ENCODE peak calls at places on chromosomes 16 and 17, in eight cellular contexts. R is endothelial cell of umbilical vein, P is mammary epithelial cell, K is fibroblast of lung, D is HCT116, H is K562, N is PC-9, Q is neural progenitor cell. W is an unnamed sample. For H3K4me1, the result is how much of the 10 kb centered on the place peaks cover.

GRCh38 chr17:66474810-66475497 is 172.5 kb downstream of the PRKCA start:
- DNase-seq in K (no peak), H (no peak), R (no peak), P (no peak), N (no peak), Q (no peak), D (no peak), W (no peak)

GRCh38 chr17:7862692-7863437 is 5.1 kb downstream of the CYB5D1 start:
- DNase-seq in N (peak), K (peak), P (no peak), Q (peak), R (peak), D (no peak), H (peak), W (no peak)

GRCh38 chr16:19717319-19717718 is 708 bp downstream of the KNOP1 start:
- DNase-seq in R (no peak), H (no peak), Q (peak), D (no peak), N (no peak), P (no peak), K (peak), W (no peak)

GRCh38 chr17:57999496-58000017 is 7.5 kb downstream of the SRSF1 start:
- DNase-seq in K (peak), H (no peak), Q (peak), R (peak), N (no peak), D (peak), P (peak), W (no peak)

GRCh38 chr16:90008708-90009145 is 10.5 kb downstream of the DBNDD1 start:
- DNase-seq in R (no peak), N (no peak), D (no peak), K (peak), Q (no peak), P (no peak), H (no peak), W (no peak)

GRCh38 chr17:81640011-81640410 is 3.0 kb downstream of the TSPAN10 start:
- DNase-seq in D (no peak), R (no peak), K (no peak), Q (no peak), P (no peak), H (no peak), N (no peak), W (no peak)

GRCh38 chr17:42194133-42194899 is at the start of gene GHDC:
- DNase-seq in H (peak), R (peak), P (peak), D (peak), N (peak), Q (peak), K (peak), W (no peak)

GRCh38 chr17:60960398-60961065 is 282.9 kb downstream of the BCAS3 start:
- DNase-seq in D (no peak), Q (no peak), R (no peak), P (no peak), H (no peak), N (peak), K (no peak), W (no peak)

GRCh38 chr17:82338858-82339633 is 5.5 kb upstream of the SECTM1 start:
- DNase-seq in H (peak), D (peak), N (peak), P (peak), R (peak), K (peak), Q (peak), W (peak)

GRCh38 chr16:81552743-81553079 is 108.1 kb downstream of the CMIP start:
- DNase-seq in R (no peak), P (no peak), N (no peak), H (no peak), D (no peak), K (no peak), Q (no peak), W (no peak)

GRCh38 chr17:40122466-40122943 is 734 bp downstream of the MSL1 start:
- DNase-seq in H (peak), N (peak), K (peak), Q (peak), P (peak), R (peak), D (no peak), W (no peak)

GRCh38 chr16:67679935-67680897 is 13.6 kb downstream of the C16orf86 start:
- DNase-seq in Q (no peak), H (no peak), N (no peak), D (no peak), P (no peak), R (no peak), K (no peak), W (no peak)

GRCh38 chr16:6265956-6266355 is 1066.7 kb upstream of the RBFOX1 start:
- DNase-seq in D (no peak), H (no peak), Q (no peak), P (no peak), N (no peak), K (peak), R (no peak), W (no peak)

GRCh38 chr16:19861069-19861468 is 23.6 kb downstream of the GPRC5B start:
- DNase-seq in K (no peak), P (no peak), D (no peak), R (no peak), N (no peak), Q (no peak), H (no peak), W (no peak)

GRCh38 chr17:79049821-79050220 is 24.8 kb upstream of the ENGASE start:
- DNase-seq in D (no peak), Q (no peak), N (no peak), H (no peak), K (no peak), P (no peak), R (no peak), W (no peak)

GRCh38 chr16:69157189-69157588 is 24.7 kb downstream of the UTP4 start:
- DNase-seq in Q (no peak), P (no peak), N (no peak), D (no peak), R (no peak), K (no peak), H (no peak), W (no peak)

GRCh38 chr17:1792495-1793446 is 30.9 kb downstream of the SERPINF1 start:
- DNase-seq in K (no peak), R (no peak), H (no peak), P (no peak), D (no peak), N (no peak), Q (no peak), W (no peak)

GRCh38 chr17:28810437-28810836 is 32.2 kb downstream of the FAM222B start:
- DNase-seq in K (no peak), H (no peak), R (no peak), Q (no peak), P (peak), D (no peak), N (no peak), W (no peak)

GRCh38 chr17:28812136-28812979 is 30.2 kb downstream of the FAM222B start:
- DNase-seq in N (peak), P (peak), Q (peak), R (peak), H (peak), D (peak), K (peak), W (peak)

GRCh38 chr17:28811594-28812135 is 30.9 kb downstream of the FAM222B start:
- DNase-seq in R (peak), P (peak), Q (peak), K (peak), D (peak), H (peak), N (peak), W (no peak)

GRCh38 chr17:28812980-28813377 is 29.6 kb downstream of the FAM222B start:
- DNase-seq in Q (no peak), D (no peak), H (no peak), N (no peak), R (peak), P (no peak), K (no peak), W (no peak)

DNA sequence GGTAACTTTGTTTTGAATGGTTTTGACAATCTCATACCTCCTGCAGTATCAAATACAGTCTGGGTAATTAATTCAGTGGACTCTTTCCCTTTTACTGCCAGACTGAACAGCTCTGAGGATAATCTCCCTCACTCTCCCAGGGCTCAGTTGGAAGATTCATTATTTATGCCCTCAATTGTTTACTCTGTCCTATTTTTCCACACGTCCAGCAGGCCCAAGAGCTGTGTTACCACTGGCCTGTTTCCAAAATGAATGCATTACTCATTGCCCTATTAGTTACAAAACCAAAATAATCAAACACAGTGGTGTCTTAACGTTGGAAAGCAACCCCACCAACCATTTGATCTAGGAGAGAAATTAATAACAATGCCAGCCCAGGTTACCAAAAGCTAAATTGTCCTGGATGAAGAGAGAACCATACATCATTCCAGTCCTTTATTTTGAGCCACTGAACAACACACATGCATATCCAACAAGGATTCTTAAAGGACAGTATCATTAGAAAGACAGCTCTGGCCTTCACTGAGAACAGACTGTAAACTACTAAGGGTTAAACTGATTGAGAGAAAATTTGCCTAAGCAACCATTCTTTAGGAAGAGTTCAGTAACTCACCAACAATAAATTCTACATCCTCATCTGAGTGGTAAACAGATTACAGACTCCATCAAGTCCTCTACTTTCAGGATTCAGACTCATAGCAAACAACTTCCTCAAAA is 34.5 kb downstream of the FAM222B start:
- DNase-seq in K (peak), H (no peak), Q (no peak), D (peak), N (peak), P (peak), R (peak), W (peak)
- H3K4me3 ChIP-seq in K (peak), H (no peak), Q (peak), D (peak), N (peak), P (peak), R (no peak), W (peak)

GRCh38 chr16:88549671-88550643 is 20.2 kb upstream of the ZC3H18 start:
- DNase-seq in N (no peak), Q (no peak), K (no peak), D (no peak), P (no peak), R (no peak), H (peak), W (no peak)

GRCh38 chr16:88553739-88554138 is 16.5 kb upstream of the ZC3H18 start:
- DNase-seq in Q (no peak), P (no peak), K (no peak), D (no peak), H (no peak), R (no peak), N (no peak), W (no peak)

GRCh38 chr16:88552815-88553214 is 17.4 kb upstream of the ZC3H18 start:
- DNase-seq in D (no peak), H (peak), P (no peak), Q (no peak), R (no peak), K (no peak), N (no peak), W (no peak)

GRCh38 chr16:88554711-88555264 is 15.4 kb upstream of the ZC3H18 start:
- DNase-seq in K (no peak), H (peak), N (no peak), R (no peak), D (no peak), P (no peak), Q (no peak), W (no peak)

GRCh38 chr16:88552166-88552565 is 18.0 kb upstream of the ZC3H18 start:
- DNase-seq in D (no peak), H (peak), R (no peak), N (no peak), Q (no peak), K (no peak), P (no peak), W (no peak)
- H3K4me1 ChIP-seq in D (under half), H (under half), R (under half), N (under half), Q (under half), K (under half), P (under half), W (under half)

DNA sequence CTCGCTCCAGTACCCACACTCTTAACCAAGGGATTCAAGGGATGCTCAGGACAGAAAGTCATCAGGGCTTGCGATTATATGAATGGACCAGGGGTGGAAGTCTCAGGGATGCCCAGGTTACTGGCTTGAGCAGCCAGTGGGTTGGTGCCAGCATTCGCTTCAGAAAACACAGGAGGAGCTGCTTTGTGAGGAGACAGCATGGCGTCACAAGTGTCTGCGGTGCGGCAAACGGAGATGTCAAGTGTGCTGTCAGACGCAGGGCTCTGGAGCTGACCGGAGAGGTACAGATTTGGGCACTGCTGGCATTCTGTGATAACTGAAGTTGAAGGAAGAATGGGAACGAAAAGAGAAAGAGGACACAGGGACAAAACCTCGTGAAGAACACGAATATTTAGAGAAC is 4.1 kb downstream of the MARCHF10 start:
- DNase-seq in K (no peak), H (no peak), R (no peak), Q (no peak), N (no peak), P (no peak), D (no peak), W (no peak)
- TF ChIP-seq EZH2 in K (no peak), H (no peak), R (no peak), Q (no peak), N (no peak), P (no peak), D (no peak), W (no peak)

DNA sequence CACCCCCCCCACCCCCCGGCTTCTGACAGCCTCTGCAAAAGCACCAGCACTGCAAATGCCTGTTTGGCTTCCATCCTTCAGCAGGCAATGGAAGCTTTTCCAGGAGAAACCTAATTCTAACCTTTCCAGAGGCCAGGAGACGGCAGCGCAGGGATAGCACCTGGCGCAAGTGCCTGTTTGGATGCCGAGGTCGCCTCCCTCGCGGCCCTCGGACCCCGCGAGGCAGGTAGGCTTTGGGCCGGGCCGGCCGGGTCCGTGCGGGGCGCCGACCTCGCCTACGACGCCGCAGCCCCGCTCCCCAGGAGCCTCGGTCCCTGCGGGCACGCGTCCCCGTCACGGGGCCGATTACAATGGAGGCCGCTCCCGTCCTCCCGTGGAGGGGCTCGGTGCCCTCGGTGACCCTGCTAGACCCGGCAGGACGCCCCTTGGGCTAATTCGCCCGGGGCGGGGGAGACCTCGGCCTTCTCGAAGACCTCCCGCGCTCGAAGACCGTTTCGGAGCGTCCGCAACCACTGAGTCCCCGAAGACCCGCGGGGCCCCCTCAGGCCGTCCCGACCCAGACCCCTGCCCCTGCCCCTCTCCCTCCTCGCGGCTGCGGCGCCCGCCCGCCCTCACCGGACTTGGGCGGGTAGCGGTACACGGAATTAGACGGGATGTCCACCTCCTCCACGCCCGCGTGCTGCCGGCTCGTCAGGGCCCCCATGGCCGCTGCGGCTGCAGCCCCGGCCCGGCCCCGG is 587 bp downstream of the RNF157 start:
- DNase-seq in P (no peak), K (no peak), D (no peak), N (no peak), Q (peak), H (peak), R (no peak), W (no peak)
- H3K4me3 ChIP-seq in P (peak), K (no peak), D (no peak), N (no peak), Q (peak), H (peak), R (no peak), W (no peak)

GRCh38 chr17:77898521-77899434 is 59.7 kb upstream of the TNRC6C start:
- DNase-seq in K (no peak), D (no peak), R (no peak), N (no peak), H (no peak), P (no peak), Q (peak), W (no peak)
- H3K4me1 ChIP-seq in K (under half), D (under half), R (under half), N (under half), H (under half), P (under half), Q (under half), W (under half)

DNA sequence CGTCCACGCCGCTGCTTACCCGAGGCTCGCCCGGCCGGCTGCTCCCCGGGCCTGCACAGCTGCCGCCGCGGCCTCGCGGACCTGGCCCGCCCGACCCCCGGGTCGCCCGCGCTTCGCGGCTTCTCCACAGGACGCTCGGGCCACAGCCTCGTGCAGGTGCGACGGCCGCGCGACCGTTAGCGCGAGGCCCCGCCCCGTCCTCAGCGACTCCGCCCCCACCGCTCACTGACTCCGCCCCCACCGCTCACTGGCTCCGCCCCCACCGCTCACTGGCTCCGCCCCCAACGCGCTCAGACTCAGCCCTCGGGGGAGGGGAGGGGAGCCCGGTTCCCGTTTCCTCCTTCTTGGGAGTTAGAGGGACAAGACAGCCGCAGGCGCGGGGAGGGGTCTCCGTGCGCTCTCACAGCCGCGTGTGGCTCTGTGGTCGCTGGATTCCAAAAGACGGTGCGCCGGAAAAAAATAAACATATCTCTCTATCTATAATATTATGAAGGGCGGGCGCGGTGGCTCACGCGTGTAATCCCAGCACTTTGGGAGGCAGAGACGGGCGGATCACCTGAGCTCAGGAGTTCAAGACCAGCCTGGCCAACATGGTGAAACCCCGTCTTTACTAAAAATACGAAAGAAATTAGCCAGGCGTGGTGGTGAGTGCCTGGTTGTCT is at the start of gene MEIOB:
- DNase-seq in D (no peak), K (no peak), H (peak), N (peak), P (no peak), Q (peak), R (peak), W (no peak)
- TF ChIP-seq EZH2 in D (no peak), K (no peak), H (no peak), N (no peak), P (no peak), Q (peak), R (no peak), W (no peak)

GRCh38 chr17:76498886-76499667 is 2.1 kb downstream of the RHBDF2 start:
- DNase-seq in Q (no peak), K (no peak), N (peak), D (no peak), H (no peak), P (peak), R (no peak), W (no peak)

GRCh38 chr17:76496464-76496863 is 4.8 kb downstream of the RHBDF2 start:
- DNase-seq in N (no peak), P (no peak), H (no peak), K (no peak), D (no peak), R (no peak), Q (no peak), W (no peak)

GRCh38 chr17:76500074-76500744 is 1.0 kb downstream of the RHBDF2 start:
- DNase-seq in D (no peak), Q (peak), K (no peak), R (no peak), H (peak), N (peak), P (peak), W (no peak)

GRCh38 chr17:76497699-76497978 is 3.6 kb downstream of the RHBDF2 start:
- DNase-seq in P (no peak), Q (no peak), H (no peak), D (no peak), K (no peak), R (no peak), N (no peak), W (no peak)

DNA sequence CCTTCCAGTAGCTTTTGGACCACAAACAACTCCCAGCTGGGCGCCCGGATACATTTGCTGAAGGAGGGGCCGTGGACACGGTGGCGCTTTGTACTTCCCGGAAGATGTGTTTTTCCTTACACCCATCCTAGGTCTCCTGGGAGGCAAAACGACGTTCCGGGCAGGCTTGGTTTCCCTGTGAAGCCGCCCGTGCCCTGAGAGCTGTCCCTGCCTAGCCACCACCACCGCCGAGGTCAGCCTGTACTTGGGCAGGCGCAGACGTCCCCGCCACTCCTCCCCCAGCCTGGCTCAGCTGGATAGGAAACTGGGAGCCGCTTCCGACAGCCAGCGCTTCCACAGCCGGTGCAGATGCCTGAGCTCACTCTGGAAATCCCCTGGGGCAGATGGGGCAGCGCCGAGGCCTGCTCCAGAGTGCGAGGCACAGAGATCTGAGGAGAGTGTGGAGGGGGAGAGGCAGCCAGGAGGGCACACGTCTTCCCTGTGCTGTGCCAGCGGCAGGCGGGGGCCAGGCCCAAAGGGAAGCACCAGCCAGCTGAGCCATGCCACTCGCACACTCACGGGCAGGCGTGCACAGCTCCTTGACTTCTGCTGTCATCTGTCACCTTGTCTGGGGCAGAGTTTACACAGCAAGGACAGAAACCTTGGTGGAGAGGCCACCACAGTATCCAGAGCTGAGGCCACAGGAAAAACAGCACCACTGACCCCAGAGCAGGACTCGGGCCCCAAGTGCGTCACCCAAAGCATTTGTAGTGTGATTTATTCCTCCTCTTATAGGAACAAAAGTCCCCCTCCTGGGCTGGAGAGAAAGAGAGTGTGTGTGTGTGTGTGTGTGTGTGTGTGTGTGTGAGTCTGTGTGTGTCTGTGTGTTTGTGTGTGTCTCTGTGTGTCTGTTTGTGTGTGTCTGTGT is 3.0 kb downstream of the RHBDF2 start:
- DNase-seq in H (no peak), Q (peak), P (peak), K (peak), D (no peak), R (peak), N (no peak), W (peak)
- H3K4me3 ChIP-seq in H (no peak), Q (no peak), P (peak), K (no peak), D (no peak), R (no peak), N (no peak), W (no peak)

W was measured in keratinocyte.